ENCODE peak calls at places on chromosomes 13 and 19, in four cellular contexts. One of them, this sample, is unnamed.

GRCh38 chr13:30341815-30342570 is 34.6 kb upstream of the KATNAL1 start:
- DNase-seq in foreskin fibroblast: peak; percentile 97
- DNase-seq in left lung: peak; percentile 86
- DNase-seq in left ventricle myocardium inferior: peak; percentile 89
- DNase-seq in this sample: peak; percentile 94

GRCh38 chr19:41997851-41998229 is 3.8 kb upstream of the ATP1A3 start:
- DNase-seq in foreskin fibroblast: no peak
- DNase-seq in left lung: no peak
- DNase-seq in left ventricle myocardium inferior: no peak
- DNase-seq in this sample: no peak

GRCh38 chr19:39409886-39410619 is 2.4 kb upstream of the PLEKHG2 start:
- DNase-seq in foreskin fibroblast: peak; percentile 92
- DNase-seq in left lung: peak; percentile 84
- DNase-seq in left ventricle myocardium inferior: peak; percentile 87
- DNase-seq in this sample: peak; percentile 83

GRCh38 chr13:112356190-112356589 is 20.0 kb upstream of the SPACA7 start:
- DNase-seq in left ventricle myocardium inferior: no peak
- DNase-seq in foreskin fibroblast: no peak
- DNase-seq in left lung: no peak
- DNase-seq in this sample: no peak

GRCh38 chr19:48569814-48570213 is 17.8 kb downstream of the SULT2B1 start:
- DNase-seq in left ventricle myocardium inferior: no peak
- DNase-seq in left lung: no peak
- DNase-seq in foreskin fibroblast: peak; percentile 62
- DNase-seq in this sample: peak; percentile 38

GRCh38 chr13:95564091-95564490 is 11.6 kb downstream of the CLDN10 start:
- DNase-seq in left lung: no peak
- DNase-seq in left ventricle myocardium inferior: no peak
- DNase-seq in foreskin fibroblast: peak; percentile 42
- DNase-seq in this sample: peak; percentile 18

GRCh38 chr13:67100723-67101122 is 129.4 kb downstream of the PCDH9 start:
- DNase-seq in foreskin fibroblast: no peak
- DNase-seq in left ventricle myocardium inferior: no peak
- DNase-seq in left lung: no peak
- DNase-seq in this sample: no peak

GRCh38 chr13:32538234-32538620 is 368 bp downstream of the N4BP2L2 start:
- DNase-seq in foreskin fibroblast: peak; percentile 57
- DNase-seq in left lung: peak; percentile 56
- DNase-seq in left ventricle myocardium inferior: peak; percentile 18
- DNase-seq in this sample: no peak

GRCh38 chr19:35134601-35135091 is at the start of gene LGI4:
- DNase-seq in foreskin fibroblast: peak; percentile 16
- DNase-seq in left lung: no peak
- DNase-seq in left ventricle myocardium inferior: no peak
- DNase-seq in this sample: no peak

DNA sequence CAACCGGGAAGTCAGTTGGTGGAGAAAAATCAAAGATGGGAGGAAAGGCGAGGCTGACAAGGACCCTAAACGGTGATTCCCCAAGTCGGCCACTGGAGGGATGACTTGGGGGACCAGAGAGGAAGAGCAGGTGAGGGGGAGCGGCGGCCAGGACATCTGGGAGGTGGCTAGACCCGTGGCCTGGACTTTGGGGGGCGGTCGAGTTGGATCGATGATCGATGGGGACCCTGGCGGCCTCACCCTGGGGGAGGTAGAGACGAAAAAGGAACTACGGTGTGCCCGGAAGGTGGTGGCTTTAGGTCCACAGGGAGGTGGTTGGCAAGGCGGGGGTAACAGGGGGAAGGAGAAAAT is 7.6 kb upstream of the CIRBP start:
- DNase-seq in left lung: no peak
- DNase-seq in foreskin fibroblast: peak; percentile 44
- DNase-seq in left ventricle myocardium inferior: no peak
- DNase-seq in this sample: no peak
- TF ChIP-seq CTCF in left lung: no peak
- TF ChIP-seq CTCF in foreskin fibroblast: no peak
- TF ChIP-seq CTCF in left ventricle myocardium inferior: peak; percentile 11
- TF ChIP-seq CTCF in this sample: no peak

DNA sequence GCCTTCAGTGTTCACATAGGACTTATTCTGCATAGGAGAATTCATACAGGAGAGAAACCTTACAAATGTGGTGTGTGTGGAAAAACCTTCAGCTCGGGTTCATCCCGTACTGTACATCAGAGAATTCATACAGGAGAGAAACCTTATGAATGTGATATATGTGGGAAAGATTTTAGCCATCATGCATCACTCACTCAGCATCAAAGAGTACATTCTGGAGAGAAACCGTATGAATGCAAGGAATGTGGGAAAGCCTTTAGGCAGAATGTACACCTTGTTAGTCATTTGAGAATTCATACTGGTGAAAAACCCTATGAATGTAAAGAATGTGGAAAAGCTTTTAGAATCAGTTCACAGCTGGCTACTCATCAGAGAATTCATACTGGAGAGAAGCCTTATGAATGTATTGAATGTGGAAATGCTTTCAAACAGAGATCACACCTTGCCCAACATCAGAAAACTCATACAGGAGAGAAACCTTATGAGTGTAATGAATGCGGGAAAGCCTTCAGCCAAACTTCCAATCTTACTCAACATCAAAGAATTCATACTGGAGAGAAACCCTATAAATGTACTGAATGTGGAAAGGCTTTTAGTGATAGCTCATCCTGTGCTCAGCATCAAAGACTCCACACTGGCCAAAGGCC is 13.4 kb upstream of the ZFP28 start:
- DNase-seq in foreskin fibroblast: no peak
- DNase-seq in left lung: no peak
- DNase-seq in left ventricle myocardium inferior: no peak
- DNase-seq in this sample: no peak
- H3K4me3 ChIP-seq in foreskin fibroblast: no peak overlapping the region
- H3K4me3 ChIP-seq in left lung: no peak overlapping the region
- H3K4me3 ChIP-seq in left ventricle myocardium inferior: no peak overlapping the region
- H3K4me3 ChIP-seq in this sample: no peak overlapping the region

GRCh38 chr19:45147835-45148676 is 12.7 kb downstream of the NKPD1 start:
- DNase-seq in left lung: no peak
- DNase-seq in left ventricle myocardium inferior: no peak
- DNase-seq in foreskin fibroblast: no peak
- DNase-seq in this sample: no peak
- TF ChIP-seq CTCF in left lung: no peak
- TF ChIP-seq CTCF in left ventricle myocardium inferior: no peak
- TF ChIP-seq CTCF in foreskin fibroblast: no peak
- TF ChIP-seq CTCF in this sample: peak; percentile 5

GRCh38 chr13:111210082-111210481 is 95.0 kb downstream of the ARHGEF7 start:
- DNase-seq in foreskin fibroblast: peak; percentile 58
- DNase-seq in left lung: no peak
- DNase-seq in left ventricle myocardium inferior: no peak
- DNase-seq in this sample: no peak
- H3K4me3 ChIP-seq in foreskin fibroblast: peak overlapping the region; percentile 17
- H3K4me3 ChIP-seq in left lung: no peak overlapping the region
- H3K4me3 ChIP-seq in left ventricle myocardium inferior: peak overlapping the region; percentile 30
- H3K4me3 ChIP-seq in this sample: peak overlapping the region; percentile 6